ENCODE peak calls at places on chromosomes 6 and 20, in five cellular contexts. O is lower leg skin, Q is cardiac muscle cell, W is neural progenitor cell, E is heart right ventricle. S is an unnamed sample.
A peak's percentile ranks its signal among the peaks of the same experiment; 100 is the strongest.

GRCh38 chr6:47789553-47789952 is 7.7 kb downstream of the OPN5 start:
- DNase-seq in E (no peak), W (no peak), O (no peak), Q (no peak), S (no peak)

GRCh38 chr6:26305097-26305841 is 59.7 kb upstream of the BTN3A2 start:
- DNase-seq in W (peak; percentile 77), Q (peak; percentile 46), E (peak; percentile 49), O (no peak), S (peak; percentile 87)

GRCh38 chr6:149324428-149324827 is 6.9 kb downstream of the TAB2 start:
- DNase-seq in O (no peak), Q (no peak), E (no peak), W (no peak), S (no peak)

GRCh38 chr20:36499723-36500501 is 41.4 kb upstream of the MYL9 start:
- DNase-seq in E (no peak), W (no peak), Q (no peak), O (no peak), S (no peak)

GRCh38 chr6:106360410-106360988 is at the start of gene CRYBG1:
- DNase-seq in W (peak; percentile 78), E (peak; percentile 38), Q (peak; percentile 69), O (peak; percentile 91), S (no peak)

GRCh38 chr6:11712760-11713159 is 65.8 kb downstream of the ADTRP start:
- DNase-seq in Q (no peak), E (no peak), W (no peak), O (no peak), S (peak; percentile 57)

GRCh38 chr6:157944983-157945931 is 36.4 kb upstream of the SYNJ2 start:
- DNase-seq in W (no peak), Q (no peak), O (no peak), E (no peak), S (no peak)

GRCh38 chr20:32603046-32603726 is 18.1 kb upstream of the NOL4L start:
- DNase-seq in E (no peak), O (no peak), W (no peak), Q (no peak), S (no peak)

GRCh38 chr6:53161481-53162009 is 12.9 kb upstream of the GCM1 start:
- DNase-seq in E (no peak), Q (no peak), O (no peak), W (no peak), S (peak; percentile 19)

GRCh38 chr20:64063389-64064144 is 569 bp downstream of the TCEA2 start:
- DNase-seq in O (no peak), W (peak; percentile 56), Q (peak; percentile 54), E (no peak), S (no peak)

GRCh38 chr20:25487306-25487705 is 79.8 kb downstream of the GINS1 start:
- DNase-seq in Q (no peak), O (no peak), W (no peak), E (no peak), S (no peak)

GRCh38 chr6:75824160-75824559 is 75.1 kb downstream of the MYO6 start:
- DNase-seq in O (no peak), E (no peak), Q (no peak), W (no peak), S (no peak)

GRCh38 chr6:163501440-163501839 is 86.9 kb downstream of the QKI start:
- DNase-seq in O (no peak), E (no peak), W (no peak), Q (no peak), S (peak; percentile 10)

GRCh38 chr20:31894980-31895675 is 24.7 kb downstream of the TTLL9 start:
- DNase-seq in O (peak; percentile 82), Q (peak; percentile 73), E (no peak), W (peak; percentile 37), S (peak; percentile 81)

GRCh38 chr6:170086639-170087420 is 204.0 kb downstream of the DLL1 start:
- DNase-seq in E (no peak), O (peak; percentile 83), Q (no peak), W (no peak), S (no peak)

GRCh38 chr6:53128842-53129241 is 19.8 kb downstream of the GCM1 start:
- DNase-seq in Q (no peak), E (no peak), O (no peak), W (no peak), S (no peak)

GRCh38 chr6:20608371-20608770 is 74.1 kb downstream of the CDKAL1 start:
- DNase-seq in Q (no peak), W (no peak), O (no peak), E (no peak), S (no peak)

GRCh38 chr6:111487656-111488055 is 4.6 kb upstream of the REV3L start:
- DNase-seq in O (no peak), Q (no peak), E (no peak), W (no peak), S (peak; percentile 78)

GRCh38 chr20:40006168-40006860 is 682.7 kb downstream of the MAFB start:
- DNase-seq in Q (no peak), O (no peak), W (no peak), E (no peak), S (no peak)

GRCh38 chr6:32973934-32974333 is 5.5 kb downstream of the BRD2 start:
- DNase-seq in O (no peak), E (no peak), W (peak; percentile 60), Q (no peak), S (peak; percentile 74)

GRCh38 chr20:59836768-59837167 is 96.7 kb downstream of the SYCP2 start:
- DNase-seq in O (peak; percentile 72), W (no peak), Q (peak; percentile 17), E (no peak), S (no peak)

GRCh38 chr6:307065-307814 is 15.0 kb downstream of the DUSP22 start:
- DNase-seq in E (no peak), Q (no peak), O (peak; percentile 93), W (no peak), S (no peak)

GRCh38 chr6:40369891-40370290 is 217.3 kb downstream of the LRFN2 start:
- DNase-seq in E (no peak), O (no peak), Q (no peak), W (no peak), S (no peak)

GRCh38 chr6:40373267-40373666 is 213.9 kb downstream of the LRFN2 start:
- DNase-seq in O (peak; percentile 12), W (no peak), E (no peak), Q (no peak), S (no peak)

GRCh38 chr6:40371095-40371494 is 216.1 kb downstream of the LRFN2 start:
- DNase-seq in Q (no peak), W (no peak), E (no peak), O (no peak), S (no peak)

GRCh38 chr6:40371621-40372020 is 215.5 kb downstream of the LRFN2 start:
- DNase-seq in E (no peak), W (no peak), Q (no peak), O (no peak), S (no peak)

DNA sequence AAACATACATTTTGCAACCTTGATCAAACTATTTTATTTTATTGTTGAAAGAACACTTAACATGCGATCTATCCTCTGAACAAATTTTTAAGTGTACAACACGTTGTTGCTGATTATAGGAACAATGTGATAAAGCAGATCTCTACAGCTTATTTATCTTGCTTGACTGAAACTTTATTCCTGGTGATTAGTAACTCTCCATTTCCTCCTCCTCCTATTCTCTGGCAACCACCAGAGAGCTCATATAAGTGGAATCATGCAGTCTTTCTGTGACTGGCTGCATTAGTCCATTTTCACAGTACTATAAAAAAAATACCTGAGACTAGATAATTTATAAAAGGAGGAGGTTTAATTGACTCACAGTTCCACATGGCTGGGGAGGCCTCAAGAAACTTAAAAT is 218.1 kb downstream of the LRFN2 start:
- DNase-seq in O (no peak), Q (no peak), W (no peak), E (no peak), S (no peak)
- H3K4me3 ChIP-seq in O (no peak overlapping the region), Q (no peak overlapping the region), W (no peak overlapping the region), E (no peak overlapping the region), S (no peak overlapping the region)

GRCh38 chr6:139250296-139251274 is 41.2 kb downstream of the TXLNB start:
- DNase-seq in Q (peak; percentile 73), W (peak; percentile 80), E (peak; percentile 61), O (peak; percentile 91), S (peak; percentile 41)
- TF ChIP-seq CTCF in Q (peak; percentile 74), W (peak; percentile 69), E (peak; percentile 72), O (no peak), S (peak; percentile 69)

GRCh38 chr20:62929051-62929538 is 2.8 kb upstream of the DIDO1 start:
- DNase-seq in O (peak; percentile 92), E (peak; percentile 81), Q (peak; percentile 75), W (peak; percentile 75), S (peak; percentile 51)

GRCh38 chr20:62927128-62927705 is 912 bp upstream of the DIDO1 start:
- DNase-seq in Q (no peak), E (no peak), W (no peak), O (no peak), S (no peak)

GRCh38 chr20:62925420-62926228 is 681 bp downstream of the DIDO1 start:
- DNase-seq in Q (peak; percentile 50), O (no peak), E (peak; percentile 43), W (peak; percentile 61), S (peak; percentile 35)

GRCh38 chr20:62926229-62927127 is at the start of gene DIDO1:
- DNase-seq in O (peak; percentile 97), E (peak; percentile 92), Q (peak; percentile 93), W (peak; percentile 96), S (peak; percentile 80)

DNA sequence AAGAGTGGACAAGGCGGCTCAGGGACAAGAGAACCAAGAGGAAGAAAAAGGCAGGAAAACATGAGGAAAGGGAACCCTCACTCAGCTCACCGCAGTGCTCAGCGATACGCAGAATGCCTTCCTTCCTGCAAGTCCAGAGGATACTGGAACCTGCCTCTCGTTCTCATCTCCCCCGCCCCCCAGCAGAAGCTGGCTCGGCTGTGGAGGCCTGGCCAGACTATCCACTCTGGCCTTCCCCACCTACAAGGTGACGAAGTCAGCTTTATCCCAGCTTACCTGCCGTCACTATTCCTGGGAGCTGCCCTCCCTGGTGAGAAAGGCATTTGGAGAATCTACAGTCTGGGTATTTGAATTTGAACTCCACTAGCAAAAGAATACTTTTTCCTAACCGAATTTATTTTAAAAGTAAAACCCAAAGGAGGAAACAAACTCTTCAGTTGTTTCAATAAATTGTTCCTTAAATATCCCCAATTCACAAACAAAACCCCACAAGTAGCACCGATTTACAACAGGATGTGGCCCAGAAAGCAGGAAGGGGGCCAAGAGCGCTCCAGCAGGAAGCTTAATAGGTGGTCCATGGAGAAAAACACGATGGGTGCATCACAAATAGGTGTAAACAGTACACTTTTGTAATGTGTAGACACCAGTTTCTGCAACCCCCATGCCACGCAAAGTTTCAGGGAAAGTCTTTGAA is 2.1 kb upstream of the DIDO1 start:
- DNase-seq in Q (no peak), W (no peak), O (no peak), E (no peak), S (no peak)
- H3K4me3 ChIP-seq in Q (peak overlapping the region; percentile 21), W (peak overlapping the region; percentile 42), O (peak overlapping the region; percentile 11), E (peak overlapping the region; percentile 69), S (peak overlapping the region; percentile 65)

DNA sequence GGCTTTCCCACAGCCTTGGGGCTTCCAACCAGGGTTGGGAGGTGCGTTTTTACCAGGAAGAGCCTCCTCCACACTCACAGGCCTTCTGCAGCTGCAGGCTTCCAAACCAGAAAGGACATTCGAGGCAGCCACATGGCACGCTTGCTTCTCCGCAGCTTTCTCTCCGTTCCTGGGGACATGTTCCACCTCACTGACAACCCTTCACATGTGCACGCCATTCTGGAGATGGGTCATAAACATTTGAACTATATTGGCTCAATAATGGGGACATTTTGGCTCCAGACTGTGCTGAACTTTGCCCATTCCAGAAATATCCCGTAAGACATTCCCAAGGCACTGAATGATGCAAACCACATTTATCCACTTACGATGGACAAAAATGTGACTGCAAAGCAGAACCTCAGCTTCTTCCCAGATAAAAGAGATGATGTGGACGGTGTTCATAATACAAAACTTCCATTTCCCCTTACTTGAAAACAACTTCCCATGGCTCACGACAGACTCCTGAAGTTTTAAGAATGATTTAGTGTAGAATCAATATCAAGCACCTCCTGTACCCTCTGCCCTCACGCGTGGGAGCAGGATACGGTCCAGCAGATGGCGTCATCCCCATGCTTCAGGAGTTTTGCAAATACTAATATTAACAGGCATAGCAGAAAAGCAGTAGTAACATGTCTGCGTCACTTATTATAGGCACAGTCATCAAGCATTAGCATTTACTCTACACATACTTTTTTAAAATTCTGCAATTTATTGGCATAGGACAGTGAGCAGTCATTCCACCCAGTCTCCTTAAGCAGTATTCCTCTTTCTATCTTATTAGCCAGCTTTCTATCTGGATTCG is 25.4 kb upstream of the FOXF2 start:
- DNase-seq in Q (no peak), O (no peak), E (no peak), W (no peak), S (peak; percentile 75)
- TF ChIP-seq CTCF in Q (peak; percentile 19), O (no peak), E (no peak), W (peak; percentile 58), S (peak; percentile 27)